ENCODE peak calls at places on chromosomes 1 and 21, in four cellular contexts. H is LoVo, W is BJ, Z is WTC11. G is an unnamed sample.

GRCh38 chr1:225644666-225645065 is 8.3 kb downstream of the ENAH start:
- DNase-seq in H (no peak), W (no peak), Z (no peak), G (no peak)

GRCh38 chr1:158078569-158079080 is 85.2 kb downstream of the KIRREL1 start:
- DNase-seq in H (no peak), W (no peak), Z (no peak), G (no peak)

GRCh38 chr1:177301425-177302124 is 130.8 kb downstream of the BRINP2 start:
- DNase-seq in H (no peak), W (no peak), Z (no peak), G (no peak)

GRCh38 chr1:92538048-92538412 is 51.3 kb upstream of the GFI1 start:
- DNase-seq in H (no peak), W (no peak), Z (no peak), G (no peak)

GRCh38 chr1:64173300-64173940 is 30.0 kb upstream of the UBE2U start:
- DNase-seq in H (no peak), W (no peak), Z (no peak), G (no peak)

GRCh38 chr1:226569879-226570547 is 21.4 kb downstream of the STUM start:
- DNase-seq in H (no peak), W (no peak), Z (peak; percentile 77), G (peak; percentile 61)

GRCh38 chr1:79264975-79265818 is 258.7 kb upstream of the ADGRL4 start:
- DNase-seq in H (no peak), W (no peak), Z (no peak), G (no peak)

GRCh38 chr21:32257952-32258785 is 20.7 kb downstream of the MIS18A start:
- DNase-seq in H (peak; percentile 73), W (no peak), Z (peak; percentile 73), G (peak; percentile 73)

GRCh38 chr1:235105051-235106043 is 23.3 kb downstream of the TOMM20 start:
- DNase-seq in H (no peak), W (no peak), Z (no peak), G (no peak)

GRCh38 chr1:175394739-175395138 is 202.2 kb upstream of the KIAA0040 start:
- DNase-seq in H (no peak), W (no peak), Z (no peak), G (no peak)

GRCh38 chr1:157240495-157241184 is 102.4 kb upstream of the ETV3 start:
- DNase-seq in H (peak; percentile 40), W (no peak), Z (peak; percentile 15), G (no peak)

GRCh38 chr1:101137144-101138126 is 99.4 kb upstream of the S1PR1 start:
- DNase-seq in H (no peak), W (peak; percentile 26), Z (no peak), G (no peak)

GRCh38 chr21:25970254-25970930 is 200.2 kb downstream of the APP start:
- DNase-seq in H (no peak), W (no peak), Z (no peak), G (no peak)

GRCh38 chr21:19475525-19475924 is 1071.9 kb upstream of the TMPRSS15 start:
- DNase-seq in H (no peak), W (no peak), Z (no peak), G (no peak)

GRCh38 chr1:111754964-111755320 is 759 bp upstream of the DDX20 start:
- DNase-seq in H (no peak), W (no peak), Z (no peak), G (peak; percentile 60)

GRCh38 chr1:21937372-21938121 is 437 bp upstream of the HSPG2 start:
- DNase-seq in H (peak; percentile 84), W (no peak), Z (peak; percentile 84), G (peak; percentile 88)

GRCh38 chr21:45318556-45319341 is 31.1 kb upstream of the POFUT2 start:
- DNase-seq in H (peak; percentile 26), W (no peak), Z (no peak), G (no peak)

GRCh38 chr1:173301507-173301906 is 94.4 kb upstream of the TNFSF4 start:
- DNase-seq in H (no peak), W (no peak), Z (no peak), G (no peak)

GRCh38 chr1:163083690-163084089 is 14.5 kb downstream of the RGS4 start:
- DNase-seq in H (no peak), W (no peak), Z (no peak), G (no peak)

GRCh38 chr1:245915406-245915805 is 591.7 kb downstream of the SMYD3 start:
- DNase-seq in H (no peak), W (no peak), Z (no peak), G (no peak)

GRCh38 chr1:106921186-106921585 is 135.3 kb upstream of the PRMT6 start:
- DNase-seq in H (no peak), W (no peak), Z (no peak), G (no peak)

GRCh38 chr1:52393174-52393573 is 11.0 kb downstream of the ORC1 start:
- DNase-seq in H (no peak), W (no peak), Z (no peak), G (no peak)

GRCh38 chr1:47849611-47850261 is 147.4 kb downstream of the TRABD2B start:
- DNase-seq in H (no peak), W (no peak), Z (no peak), G (no peak)

GRCh38 chr21:33857846-33858671 is 57.5 kb downstream of the ATP5PO start:
- DNase-seq in H (no peak), W (no peak), Z (peak; percentile 40), G (no peak)

GRCh38 chr1:202959276-202959620 is 1.1 kb upstream of the ADIPOR1 start:
- DNase-seq in H (peak; percentile 24), W (no peak), Z (no peak), G (no peak)

GRCh38 chr1:227848430-227848932 is 33.0 kb downstream of the PRSS38 start:
- DNase-seq in H (no peak), W (no peak), Z (no peak), G (no peak)

GRCh38 chr21:42245348-42246185 is 26.6 kb downstream of the ABCG1 start:
- DNase-seq in H (no peak), W (no peak), Z (peak; percentile 42), G (no peak)

GRCh38 chr1:167165948-167166702 is 54.6 kb upstream of the POU2F1 start:
- DNase-seq in H (peak; percentile 67), W (no peak), Z (peak; percentile 76), G (peak; percentile 65)

G was measured in endothelial cell.